ENCODE peak calls at places on chromosomes 7 and 10, in six cellular contexts. Z is ovary, T is prostate gland, Q is A549, E is transverse colon, H is uterus. N is an unnamed sample.

GRCh38 chr10:72831696-72832355 is 61.7 kb upstream of the OIT3 start:
- DNase-seq in Z (no peak), T (no peak), Q (no peak), E (no peak), H (no peak), N (no peak)

GRCh38 chr10:110789604-110790428 is 81.9 kb upstream of the PDCD4 start:
- DNase-seq in Z (no peak), T (no peak), Q (no peak), E (no peak), H (no peak), N (no peak)

GRCh38 chr10:119341236-119342016 is 134.1 kb downstream of the GRK5 start:
- DNase-seq in Z (peak; percentile 59), T (no peak), Q (peak; percentile 51), E (no peak), H (peak; percentile 62), N (no peak)

GRCh38 chr10:96124230-96125141 is 5.6 kb upstream of the ZNF518A start:
- DNase-seq in Z (no peak), T (no peak), Q (peak; percentile 66), E (peak; percentile 63), H (no peak), N (peak; percentile 51)

GRCh38 chr7:98210513-98211220 is 572 bp upstream of the BHLHA15 start:
- DNase-seq in Z (peak; percentile 44), T (no peak), Q (no peak), E (peak; percentile 24), H (peak; percentile 12), N (no peak)

GRCh38 chr7:33101916-33102315 is 7.3 kb downstream of the RP9 start:
- DNase-seq in Z (no peak), T (no peak), Q (no peak), E (no peak), H (no peak), N (no peak)

GRCh38 chr7:127718325-127718724 is 66.3 kb downstream of the SND1 start:
- DNase-seq in Z (no peak), T (no peak), Q (no peak), E (peak; percentile 19), H (no peak), N (no peak)

GRCh38 chr7:151859111-151859947 is 17.6 kb downstream of the PRKAG2 start:
- DNase-seq in Z (no peak), T (no peak), Q (no peak), E (no peak), H (no peak), N (peak; percentile 45)

GRCh38 chr7:114217026-114217425 is 197.6 kb upstream of the FOXP2 start:
- DNase-seq in Z (no peak), T (no peak), Q (no peak), E (no peak), H (no peak), N (no peak)

GRCh38 chr7:66505531-66506451 is 122.9 kb upstream of the KCTD7 start:
- DNase-seq in Z (peak; percentile 39), T (no peak), Q (no peak), E (no peak), H (no peak), N (peak; percentile 33)

GRCh38 chr7:44980393-44981034 is 1.7 kb upstream of the MYO1G start:
- DNase-seq in Z (no peak), T (no peak), Q (no peak), E (no peak), H (no peak), N (no peak)

GRCh38 chr7:132577206-132578049 is 1.2 kb upstream of the PLXNA4 start:
- DNase-seq in Z (peak; percentile 86), T (peak; percentile 45), Q (peak; percentile 26), E (peak; percentile 42), H (peak; percentile 76), N (peak; percentile 40)

GRCh38 chr7:55411844-55412243 is 46.7 kb downstream of the LANCL2 start:
- DNase-seq in Z (no peak), T (no peak), Q (no peak), E (no peak), H (no peak), N (no peak)

GRCh38 chr10:36476399-36476798 is 649.0 kb upstream of the ANKRD30A start:
- DNase-seq in Z (no peak), T (no peak), Q (no peak), E (no peak), H (no peak), N (no peak)

GRCh38 chr10:90319188-90319914 is 538.5 kb downstream of the HTR7 start:
- DNase-seq in Z (no peak), T (no peak), Q (peak; percentile 56), E (no peak), H (no peak), N (no peak)

GRCh38 chr7:44068054-44068453 is 2.7 kb upstream of the PGAM2 start:
- DNase-seq in Z (no peak), T (no peak), Q (no peak), E (no peak), H (no peak), N (no peak)

GRCh38 chr10:113177163-113177935 is 227.3 kb downstream of the TCF7L2 start:
- DNase-seq in Z (peak; percentile 44), T (no peak), Q (no peak), E (no peak), H (peak; percentile 37), N (no peak)

GRCh38 chr10:104694074-104694473 is 53.0 kb downstream of the SORCS3 start:
- DNase-seq in Z (no peak), T (no peak), Q (no peak), E (no peak), H (no peak), N (no peak)

GRCh38 chr10:118840071-118840775 is 85.5 kb upstream of the CACUL1 start:
- DNase-seq in Z (no peak), T (no peak), Q (no peak), E (peak; percentile 23), H (no peak), N (no peak)

GRCh38 chr7:135253851-135254815 is 20.5 kb downstream of the STRA8 start:
- DNase-seq in Z (peak; percentile 39), T (peak; percentile 60), Q (peak; percentile 54), E (peak; percentile 38), H (peak; percentile 57), N (peak; percentile 43)
- H3K27ac ChIP-seq in Z (peak overlapping the region; percentile 44), T (peak overlapping the region; percentile 74), Q (peak overlapping the region; percentile 72), E (peak overlapping the region; percentile 61), H (peak overlapping the region; percentile 67), N (peak overlapping the region; percentile 66)

DNA sequence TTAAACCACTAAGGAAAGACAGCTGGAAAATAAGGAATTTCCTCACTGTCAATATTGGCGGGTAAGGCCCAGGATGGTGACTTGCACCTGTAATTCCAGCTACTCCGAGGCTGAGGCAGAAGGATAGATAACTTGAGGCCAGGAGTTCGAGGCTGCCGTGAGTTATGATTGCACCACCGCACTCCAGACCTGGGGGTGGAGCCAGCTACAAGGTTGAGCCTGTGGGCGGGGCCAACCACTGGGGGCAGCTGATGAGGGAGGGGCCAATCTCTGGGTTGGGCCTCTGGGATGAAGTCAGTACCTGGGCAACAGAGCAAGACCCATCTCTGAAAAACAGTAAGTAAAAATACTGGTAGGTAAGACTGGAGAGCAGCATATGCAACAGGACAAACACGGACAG is 80.1 kb upstream of the ADO start:
- DNase-seq in Z (no peak), T (no peak), Q (no peak), E (no peak), H (no peak), N (no peak)
- TF ChIP-seq POLR2A in Z (no peak), T (no peak), Q (no peak), E (no peak), H (no peak), N (no peak)

GRCh38 chr10:44327461-44327860 is 57.4 kb downstream of the CXCL12 start:
- DNase-seq in Z (no peak), T (no peak), Q (no peak), E (no peak), H (no peak), N (no peak)

GRCh38 chr10:44323838-44324237 is 61.1 kb downstream of the CXCL12 start:
- DNase-seq in Z (no peak), T (no peak), Q (no peak), E (no peak), H (no peak), N (no peak)

GRCh38 chr10:44325878-44326277 is 59.0 kb downstream of the CXCL12 start:
- DNase-seq in Z (no peak), T (no peak), Q (no peak), E (no peak), H (no peak), N (no peak)

GRCh38 chr10:44326474-44327030 is 58.3 kb downstream of the CXCL12 start:
- DNase-seq in Z (no peak), T (no peak), Q (no peak), E (no peak), H (no peak), N (no peak)

DNA sequence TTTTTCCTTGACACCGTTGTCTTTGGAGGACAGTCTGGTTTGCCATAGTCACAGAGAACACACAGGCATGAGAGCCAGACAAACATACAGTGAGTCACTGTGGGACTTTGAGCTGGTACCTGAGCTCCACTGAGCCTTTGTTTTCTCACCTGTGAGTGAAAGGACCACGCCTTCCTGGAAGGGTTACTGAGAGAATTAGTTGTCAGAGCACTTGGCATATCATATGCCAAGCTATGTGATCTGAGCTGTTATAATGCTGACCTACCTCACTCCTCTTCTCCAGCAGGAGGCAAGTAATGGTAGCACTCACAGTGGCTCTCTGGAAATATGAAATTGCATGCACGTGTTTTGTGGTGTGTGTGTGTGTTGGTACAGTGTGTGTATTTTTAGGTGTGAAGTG is 59.7 kb downstream of the CXCL12 start:
- DNase-seq in Z (no peak), T (peak; percentile 33), Q (no peak), E (peak; percentile 71), H (no peak), N (peak; percentile 53)
- H3K27ac ChIP-seq in Z (no peak overlapping the region), T (no peak overlapping the region), Q (no peak overlapping the region), E (peak overlapping the region; percentile 71), H (no peak overlapping the region), N (peak overlapping the region; percentile 64)

GRCh38 chr7:159103382-159104187 is 41.1 kb downstream of the VIPR2 start:
- DNase-seq in Z (peak; percentile 7), T (no peak), Q (no peak), E (no peak), H (peak; percentile 10), N (no peak)

GRCh38 chr7:159105066-159105780 is 39.4 kb downstream of the VIPR2 start:
- DNase-seq in Z (peak; percentile 8), T (no peak), Q (no peak), E (peak; percentile 4), H (peak; percentile 5), N (no peak)

GRCh38 chr7:159107052-159107892 is 37.4 kb downstream of the VIPR2 start:
- DNase-seq in Z (no peak), T (no peak), Q (no peak), E (no peak), H (no peak), N (no peak)

GRCh38 chr7:159104188-159105030 is 40.3 kb downstream of the VIPR2 start:
- DNase-seq in Z (peak; percentile 17), T (no peak), Q (no peak), E (peak; percentile 8), H (peak; percentile 17), N (no peak)

DNA sequence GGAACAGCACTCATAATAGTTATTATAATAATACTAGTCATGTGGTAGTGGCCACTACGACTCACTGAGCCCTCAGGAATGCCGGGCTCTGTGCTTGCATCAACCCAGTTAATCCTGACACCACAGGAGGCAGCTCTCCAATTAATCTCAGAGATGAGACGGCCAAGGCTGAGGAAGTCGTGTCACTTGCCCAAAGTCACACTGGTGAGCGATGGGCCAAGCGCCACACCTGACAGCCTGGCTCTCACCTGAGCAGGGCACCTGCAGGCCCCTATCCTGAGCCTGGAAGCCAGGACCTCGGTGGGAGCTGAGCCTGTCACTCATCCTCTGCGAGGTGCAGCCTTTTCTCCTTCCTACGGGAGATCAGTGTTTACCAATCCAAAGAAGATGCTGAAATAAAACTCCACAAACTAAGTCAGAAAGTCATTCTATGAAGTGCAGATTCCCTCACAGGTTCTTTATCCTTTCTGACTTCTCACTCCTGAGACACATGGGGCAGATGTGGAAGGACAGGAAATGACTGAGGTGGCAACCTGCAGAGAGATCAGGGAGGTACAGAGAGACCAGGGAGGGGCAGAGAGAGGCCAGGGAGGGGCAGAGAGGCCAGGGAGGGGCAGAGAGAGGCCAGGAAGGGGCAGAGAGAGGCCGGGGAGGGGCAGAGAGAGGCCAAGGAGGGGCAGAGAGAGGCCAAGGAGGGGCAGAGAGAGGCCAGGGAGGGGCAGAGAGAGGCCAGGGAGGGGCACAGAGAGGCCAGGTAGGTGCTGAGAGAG is 38.6 kb downstream of the VIPR2 start:
- DNase-seq in Z (no peak), T (no peak), Q (no peak), E (peak; percentile 3), H (no peak), N (no peak)
- TF ChIP-seq POLR2A in Z (no peak), T (no peak), Q (no peak), E (no peak), H (no peak), N (no peak)

N was measured in stomach.